ENCODE peak calls at places on chromosomes 12 and 14, in eight cellular contexts. U, F, X, Z, L, B, S and W are unnamed samples.

GRCh38 chr12:57735198-57735855 is 3.2 kb downstream of the AGAP2 start:
- DNase-seq in U (peak), F (no peak), X (no peak), Z (no peak), L (peak), B (no peak), S (no peak), W (no peak)

GRCh38 chr14:74414380-74414779 is 11.6 kb downstream of the SYNDIG1L start:
- DNase-seq in U (peak), F (no peak), X (no peak), Z (no peak), L (peak), B (no peak), S (no peak), W (no peak)

GRCh38 chr14:95494456-95494855 is 22.0 kb downstream of the SYNE3 start:
- DNase-seq in U (no peak), F (no peak), X (no peak), Z (no peak), L (no peak), B (no peak), S (no peak), W (no peak)

GRCh38 chr12:102061096-102061555 is 665 bp downstream of the WASHC3 start:
- DNase-seq in U (no peak), F (no peak), X (no peak), Z (no peak), L (peak), B (no peak), S (no peak), W (peak)

GRCh38 chr14:29240046-29240445 is 473.5 kb downstream of the FOXG1 start:
- DNase-seq in U (peak), F (no peak), X (no peak), Z (peak), L (no peak), B (no peak), S (no peak), W (no peak)

GRCh38 chr12:47870175-47870781 is 34.5 kb downstream of the VDR start:
- DNase-seq in U (peak), F (no peak), X (no peak), Z (peak), L (peak), B (peak), S (no peak), W (no peak)

GRCh38 chr12:51023625-51024395 is 2.4 kb downstream of the SLC11A2 start:
- DNase-seq in U (no peak), F (no peak), X (no peak), Z (no peak), L (no peak), B (no peak), S (no peak), W (no peak)

GRCh38 chr14:74407801-74408154 is 18.2 kb downstream of the SYNDIG1L start:
- DNase-seq in U (no peak), F (no peak), X (no peak), Z (no peak), L (no peak), B (no peak), S (no peak), W (no peak)

GRCh38 chr12:128652136-128652751 is 171.5 kb downstream of the SLC15A4 start:
- DNase-seq in U (no peak), F (no peak), X (no peak), Z (no peak), L (no peak), B (no peak), S (no peak), W (no peak)

GRCh38 chr12:49942921-49943662 is 7.4 kb upstream of the AQP2 start:
- DNase-seq in U (no peak), F (no peak), X (no peak), Z (no peak), L (peak), B (no peak), S (no peak), W (no peak)

GRCh38 chr14:55911794-55912193 is 206.4 kb upstream of the PELI2 start:
- DNase-seq in U (no peak), F (no peak), X (peak), Z (no peak), L (peak), B (no peak), S (no peak), W (no peak)

GRCh38 chr14:26993541-26993940 is 395.7 kb upstream of the NOVA1 start:
- DNase-seq in U (no peak), F (no peak), X (no peak), Z (no peak), L (no peak), B (no peak), S (no peak), W (no peak)

GRCh38 chr14:66662374-66662773 is 154.4 kb downstream of the GPHN start:
- DNase-seq in U (peak), F (no peak), X (no peak), Z (peak), L (no peak), B (no peak), S (no peak), W (no peak)

GRCh38 chr14:77197988-77198387 is 16.4 kb downstream of the TMEM63C start:
- DNase-seq in U (no peak), F (no peak), X (no peak), Z (no peak), L (no peak), B (no peak), S (no peak), W (no peak)

GRCh38 chr12:30779178-30779577 is 24.4 kb upstream of the CAPRIN2 start:
- DNase-seq in U (no peak), F (no peak), X (no peak), Z (no peak), L (no peak), B (no peak), S (no peak), W (no peak)

GRCh38 chr14:29339491-29339890 is 572.9 kb downstream of the FOXG1 start:
- DNase-seq in U (peak), F (no peak), X (peak), Z (peak), L (no peak), B (no peak), S (no peak), W (no peak)

GRCh38 chr12:121214855-121215745 is 5.2 kb downstream of the P2RX4 start:
- DNase-seq in U (peak), F (no peak), X (peak), Z (peak), L (peak), B (no peak), S (no peak), W (no peak)

GRCh38 chr14:97385727-97386126 is 588.5 kb downstream of the VRK1 start:
- DNase-seq in U (no peak), F (no peak), X (no peak), Z (no peak), L (no peak), B (no peak), S (no peak), W (no peak)

GRCh38 chr14:80798878-80799277 is 142.7 kb downstream of the CEP128 start:
- DNase-seq in U (no peak), F (no peak), X (no peak), Z (no peak), L (no peak), B (no peak), S (no peak), W (no peak)

GRCh38 chr14:34453226-34453625 is 8.8 kb downstream of the SPTSSA start:
- DNase-seq in U (no peak), F (no peak), X (no peak), Z (no peak), L (no peak), B (no peak), S (peak), W (no peak)

GRCh38 chr12:13219320-13219719 is 22.8 kb downstream of the EMP1 start:
- DNase-seq in U (no peak), F (no peak), X (no peak), Z (no peak), L (no peak), B (no peak), S (no peak), W (no peak)